ENCODE peak calls at places on chromosomes 11 and 22, in five cellular contexts. One of them, this sample, is unnamed.

GRCh38 chr11:65014146-65014960 is at the start of gene ARL2:
- DNase-seq in fibroblast of lung: no peak
- DNase-seq in nephron progenitor cell: no peak
- DNase-seq in effector CD8-positive, alpha-beta T cell: peak; percentile 33
- DNase-seq in activated T-helper 1 cell treated with Interleukin-2 at 50 U/mL for 16 hours: no peak
- DNase-seq in this sample: no peak

GRCh38 chr11:17046690-17047089 is 30.8 kb downstream of the RPS13 start:
- DNase-seq in effector CD8-positive, alpha-beta T cell: no peak
- DNase-seq in nephron progenitor cell: no peak
- DNase-seq in activated T-helper 1 cell treated with Interleukin-2 at 50 U/mL for 16 hours: no peak
- DNase-seq in fibroblast of lung: no peak
- DNase-seq in this sample: no peak

GRCh38 chr11:40338739-40339138 is 1120.7 kb downstream of the LRRC4C start:
- DNase-seq in activated T-helper 1 cell treated with Interleukin-2 at 50 U/mL for 16 hours: no peak
- DNase-seq in nephron progenitor cell: no peak
- DNase-seq in effector CD8-positive, alpha-beta T cell: no peak
- DNase-seq in fibroblast of lung: peak; percentile 52
- DNase-seq in this sample: no peak

GRCh38 chr11:92259861-92260260 is 35.2 kb downstream of the FAT3 start:
- DNase-seq in activated T-helper 1 cell treated with Interleukin-2 at 50 U/mL for 16 hours: no peak
- DNase-seq in nephron progenitor cell: no peak
- DNase-seq in fibroblast of lung: no peak
- DNase-seq in effector CD8-positive, alpha-beta T cell: no peak
- DNase-seq in this sample: no peak

GRCh38 chr11:43582024-43582836 is 98.3 kb upstream of the HSD17B12 start:
- DNase-seq in effector CD8-positive, alpha-beta T cell: no peak
- DNase-seq in nephron progenitor cell: peak; percentile 14
- DNase-seq in fibroblast of lung: no peak
- DNase-seq in activated T-helper 1 cell treated with Interleukin-2 at 50 U/mL for 16 hours: no peak
- DNase-seq in this sample: no peak

GRCh38 chr11:66880484-66881211 is 23.8 kb downstream of the LRFN4 start:
- DNase-seq in fibroblast of lung: no peak
- DNase-seq in activated T-helper 1 cell treated with Interleukin-2 at 50 U/mL for 16 hours: no peak
- DNase-seq in effector CD8-positive, alpha-beta T cell: no peak
- DNase-seq in nephron progenitor cell: no peak
- DNase-seq in this sample: peak; percentile 90

GRCh38 chr11:112024778-112025678 is at the start of gene DLAT:
- DNase-seq in nephron progenitor cell: peak; percentile 96
- DNase-seq in fibroblast of lung: peak; percentile 86
- DNase-seq in activated T-helper 1 cell treated with Interleukin-2 at 50 U/mL for 16 hours: peak; percentile 67
- DNase-seq in effector CD8-positive, alpha-beta T cell: peak; percentile 64
- DNase-seq in this sample: peak; percentile 79

GRCh38 chr11:114183041-114183511 is 113.1 kb upstream of the NNMT start:
- DNase-seq in activated T-helper 1 cell treated with Interleukin-2 at 50 U/mL for 16 hours: peak; percentile 56
- DNase-seq in fibroblast of lung: no peak
- DNase-seq in effector CD8-positive, alpha-beta T cell: peak; percentile 10
- DNase-seq in nephron progenitor cell: no peak
- DNase-seq in this sample: no peak

GRCh38 chr11:7577883-7578242 is 64.1 kb downstream of the PPFIBP2 start:
- DNase-seq in activated T-helper 1 cell treated with Interleukin-2 at 50 U/mL for 16 hours: no peak
- DNase-seq in fibroblast of lung: peak; percentile 47
- DNase-seq in effector CD8-positive, alpha-beta T cell: no peak
- DNase-seq in nephron progenitor cell: no peak
- DNase-seq in this sample: no peak

GRCh38 chr22:24688294-24688693 is 85.3 kb downstream of the GGT1 start:
- DNase-seq in effector CD8-positive, alpha-beta T cell: no peak
- DNase-seq in activated T-helper 1 cell treated with Interleukin-2 at 50 U/mL for 16 hours: no peak
- DNase-seq in fibroblast of lung: no peak
- DNase-seq in nephron progenitor cell: no peak
- DNase-seq in this sample: no peak

GRCh38 chr11:17460406-17460805 is 16.2 kb downstream of the ABCC8 start:
- DNase-seq in fibroblast of lung: no peak
- DNase-seq in activated T-helper 1 cell treated with Interleukin-2 at 50 U/mL for 16 hours: no peak
- DNase-seq in effector CD8-positive, alpha-beta T cell: no peak
- DNase-seq in nephron progenitor cell: no peak
- DNase-seq in this sample: no peak

GRCh38 chr22:38623357-38623756 is 32.8 kb downstream of the FAM227A start:
- DNase-seq in effector CD8-positive, alpha-beta T cell: no peak
- DNase-seq in fibroblast of lung: no peak
- DNase-seq in activated T-helper 1 cell treated with Interleukin-2 at 50 U/mL for 16 hours: no peak
- DNase-seq in nephron progenitor cell: no peak
- DNase-seq in this sample: no peak

GRCh38 chr22:19226428-19226827 is 47.9 kb upstream of the SLC25A1 start:
- DNase-seq in activated T-helper 1 cell treated with Interleukin-2 at 50 U/mL for 16 hours: no peak
- DNase-seq in fibroblast of lung: no peak
- DNase-seq in effector CD8-positive, alpha-beta T cell: no peak
- DNase-seq in nephron progenitor cell: no peak
- DNase-seq in this sample: no peak

GRCh38 chr22:23183107-23183698 is 2.9 kb downstream of the BCR start:
- DNase-seq in effector CD8-positive, alpha-beta T cell: no peak
- DNase-seq in nephron progenitor cell: peak; percentile 71
- DNase-seq in activated T-helper 1 cell treated with Interleukin-2 at 50 U/mL for 16 hours: no peak
- DNase-seq in fibroblast of lung: peak; percentile 59
- DNase-seq in this sample: peak; percentile 52

GRCh38 chr11:113474362-113475159 is 637 bp downstream of the DRD2 start:
- DNase-seq in effector CD8-positive, alpha-beta T cell: no peak
- DNase-seq in activated T-helper 1 cell treated with Interleukin-2 at 50 U/mL for 16 hours: peak; percentile 5
- DNase-seq in nephron progenitor cell: peak; percentile 99
- DNase-seq in fibroblast of lung: peak; percentile 73
- DNase-seq in this sample: no peak

GRCh38 chr22:49291169-49291568 is 536.5 kb downstream of the BRD1 start:
- DNase-seq in fibroblast of lung: no peak
- DNase-seq in activated T-helper 1 cell treated with Interleukin-2 at 50 U/mL for 16 hours: no peak
- DNase-seq in effector CD8-positive, alpha-beta T cell: no peak
- DNase-seq in nephron progenitor cell: no peak
- DNase-seq in this sample: no peak